ENCODE peak calls at places on chromosomes 5 and 9, in nine cellular contexts. G, H, O, T, E, L, K, M and J are unnamed samples.

GRCh38 chr9:123620258-123620657 is 264.3 kb downstream of the CRB2 start:
- DNase-seq in H (no peak), T (no peak), K (no peak), O (peak; percentile 8), M (no peak), G (no peak), L (no peak), E (no peak), J (no peak)

GRCh38 chr5:54825005-54825404 is 160.4 kb downstream of the ESM1 start:
- DNase-seq in O (peak; percentile 81), E (no peak), T (no peak), K (no peak), G (no peak), H (no peak), L (no peak), M (no peak), J (no peak)

GRCh38 chr5:170626507-170627150 is 122.8 kb downstream of the KCNIP1 start:
- DNase-seq in O (no peak), K (no peak), G (no peak), T (no peak), E (no peak), L (no peak), H (no peak), M (no peak), J (no peak)

GRCh38 chr9:101455656-101456235 is 20.2 kb upstream of the ALDOB start:
- DNase-seq in H (no peak), M (no peak), E (no peak), K (no peak), T (no peak), O (peak; percentile 61), L (no peak), G (no peak), J (no peak)

GRCh38 chr5:140227046-140227445 is 52.1 kb downstream of the CYSTM1 start:
- DNase-seq in E (peak; percentile 19), T (no peak), M (no peak), G (no peak), H (no peak), L (no peak), O (no peak), K (no peak), J (no peak)

GRCh38 chr5:130546216-130546615 is 618.8 kb downstream of the HINT1 start:
- DNase-seq in H (no peak), T (no peak), L (no peak), O (no peak), G (no peak), E (peak; percentile 66), M (no peak), K (no peak), J (no peak)

GRCh38 chr5:13591621-13592020 is 352.9 kb downstream of the DNAH5 start:
- DNase-seq in O (peak; percentile 93), T (no peak), H (no peak), K (no peak), L (no peak), E (peak; percentile 91), M (no peak), G (no peak), J (no peak)

GRCh38 chr9:115957571-115957970 is 196.0 kb upstream of the PAPPA start:
- DNase-seq in M (no peak), G (no peak), L (no peak), E (no peak), K (no peak), O (peak; percentile 80), H (no peak), T (no peak), J (no peak)

GRCh38 chr5:17189381-17190036 is 27.9 kb upstream of the BASP1 start:
- DNase-seq in L (peak; percentile 81), M (peak; percentile 75), T (peak; percentile 90), G (no peak), K (peak; percentile 86), O (peak; percentile 86), H (peak; percentile 86), E (peak; percentile 99), J (peak; percentile 84)

GRCh38 chr5:142438573-142438972 is 113.8 kb upstream of the SPRY4 start:
- DNase-seq in T (no peak), K (no peak), L (no peak), E (no peak), M (no peak), G (no peak), O (no peak), H (no peak), J (no peak)

GRCh38 chr5:101664071-101664791 is 631.9 kb downstream of the SLCO4C1 start:
- DNase-seq in T (no peak), L (no peak), K (no peak), O (no peak), M (no peak), E (no peak), H (no peak), G (no peak), J (no peak)

GRCh38 chr5:6181147-6181729 is 197.1 kb downstream of the MED10 start:
- DNase-seq in T (no peak), O (no peak), G (peak; percentile 81), K (no peak), M (no peak), L (no peak), E (peak; percentile 59), H (no peak), J (no peak)

GRCh38 chr9:77819672-77820071 is 171.6 kb upstream of the GNA14 start:
- DNase-seq in G (no peak), O (peak; percentile 23), T (no peak), L (no peak), E (no peak), M (no peak), H (no peak), K (no peak), J (no peak)

GRCh38 chr9:124054671-124055212 is 43.2 kb downstream of the LHX2 start:
- DNase-seq in T (no peak), L (no peak), H (no peak), E (peak; percentile 84), M (no peak), O (peak; percentile 90), G (no peak), K (no peak), J (no peak)

GRCh38 chr9:138020120-138020794 is 142.7 kb downstream of the CACNA1B start:
- DNase-seq in M (no peak), O (no peak), G (no peak), T (no peak), E (no peak), L (no peak), K (no peak), H (peak; percentile 55), J (no peak)

GRCh38 chr9:135789838-135790291 is 87.9 kb downstream of the KCNT1 start:
- DNase-seq in L (no peak), E (no peak), M (no peak), H (no peak), G (no peak), K (no peak), O (no peak), T (no peak), J (no peak)

GRCh38 chr9:107169796-107170195 is 113.3 kb upstream of the RAD23B start:
- DNase-seq in G (no peak), K (no peak), T (no peak), H (no peak), O (no peak), E (no peak), M (no peak), L (no peak), J (no peak)

GRCh38 chr5:83913593-83913992 is 192.9 kb upstream of the HAPLN1 start:
- DNase-seq in O (peak; percentile 28), G (no peak), E (no peak), M (no peak), H (no peak), T (no peak), K (no peak), L (no peak), J (no peak)

GRCh38 chr5:75236322-75237316 is at the start of gene ANKRD31:
- DNase-seq in G (no peak), L (peak; percentile 90), O (peak; percentile 66), M (peak; percentile 87), T (peak; percentile 96), K (peak; percentile 20), H (peak; percentile 75), E (peak; percentile 74), J (peak; percentile 89)

GRCh38 chr5:158843305-158843704 is 256.4 kb downstream of the EBF1 start:
- DNase-seq in T (no peak), O (no peak), L (no peak), M (no peak), K (no peak), E (no peak), G (no peak), H (no peak), J (no peak)

GRCh38 chr9:96139592-96140251 is 162.3 kb downstream of the HSD17B3 start:
- DNase-seq in E (peak; percentile 11), K (no peak), H (peak; percentile 72), L (no peak), O (peak; percentile 95), M (peak; percentile 51), G (no peak), T (peak; percentile 86), J (peak; percentile 61)
- H3K4me3 ChIP-seq in E (no peak overlapping the region), K (no peak overlapping the region), H (no peak overlapping the region), L (no peak overlapping the region), O (no peak overlapping the region), M (no peak overlapping the region), G (no peak overlapping the region), T (no peak overlapping the region), J (no peak overlapping the region)

DNA sequence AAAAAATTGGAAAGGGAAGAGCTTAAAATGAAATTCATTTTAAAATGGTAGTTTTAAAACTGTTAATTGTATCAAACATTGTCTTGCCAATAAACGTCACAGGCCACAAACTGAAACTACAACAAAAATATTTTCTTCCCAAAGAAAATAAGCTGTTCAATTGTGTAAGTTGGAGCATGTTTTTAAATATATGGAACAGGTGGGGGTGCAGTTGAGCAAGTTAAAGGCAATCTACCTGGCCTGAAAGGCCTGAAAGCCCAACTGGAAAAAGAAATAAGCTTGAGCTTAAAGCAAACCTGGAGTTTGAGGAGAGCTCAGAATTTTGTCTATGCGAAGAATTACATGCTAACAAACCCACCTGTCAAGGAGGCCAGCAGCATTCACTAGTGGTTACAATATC is 439.5 kb downstream of the ACTL7B start:
- DNase-seq in K (no peak), G (no peak), O (peak; percentile 7), E (peak; percentile 57), L (peak; percentile 11), T (peak; percentile 19), H (no peak), M (no peak), J (no peak)
- TF ChIP-seq CTCF in K (no peak), G (no peak), O (no peak), E (peak; percentile 62), L (no peak), T (no peak), H (no peak), M (no peak), J (peak; percentile 3)

GRCh38 chr9:130869250-130869649 is 27.4 kb downstream of the QRFP start:
- DNase-seq in O (peak; percentile 42), G (no peak), M (peak; percentile 45), T (peak; percentile 62), K (no peak), L (no peak), E (no peak), H (no peak), J (peak; percentile 72)
- H3K4me1 ChIP-seq in O (peaks cover 2% of the 10 kb centered on the region), G (peaks cover 34% of the 10 kb centered on the region), M (peaks cover 20% of the 10 kb centered on the region), T (peaks cover 8% of the 10 kb centered on the region), K (no peaks in the 10 kb centered on the region), L (no peaks in the 10 kb centered on the region), E (no peaks in the 10 kb centered on the region), H (no peaks in the 10 kb centered on the region), J (peaks cover 8% of the 10 kb centered on the region)

DNA sequence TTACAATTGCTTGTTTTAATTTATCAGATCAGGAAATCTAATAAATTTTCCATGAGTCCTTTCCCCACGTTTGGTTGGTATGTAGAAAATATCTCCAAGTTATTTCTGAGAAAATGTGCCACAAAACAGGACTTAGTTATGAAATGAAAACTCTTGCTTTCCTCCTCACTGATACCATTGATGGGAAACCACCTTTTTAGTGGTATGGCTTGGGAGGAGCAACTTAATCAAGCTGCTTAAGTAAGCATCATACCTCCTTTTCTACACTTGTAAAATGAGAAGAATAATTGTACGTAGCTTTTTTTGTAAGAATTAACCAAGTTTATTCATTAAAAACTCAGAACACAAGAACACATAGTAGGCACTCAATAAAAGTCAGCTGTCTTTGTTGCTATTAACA is 19.9 kb downstream of the CARTPT start:
- DNase-seq in K (no peak), E (no peak), M (no peak), H (no peak), L (no peak), O (no peak), T (no peak), G (no peak), J (no peak)
- H3K4me3 ChIP-seq in K (no peak overlapping the region), E (no peak overlapping the region), M (no peak overlapping the region), H (no peak overlapping the region), L (no peak overlapping the region), O (no peak overlapping the region), T (no peak overlapping the region), G (no peak overlapping the region), J (no peak overlapping the region)